ENCODE peak calls at places on chromosomes 16 and 17, in five cellular contexts. P is stomach, O is thoracic aorta, Z is MM.1S, Q is tibial artery. C is an unnamed sample.

GRCh38 chr16:17138801-17139200 is 332.0 kb downstream of the XYLT1 start:
- DNase-seq in Q (no peak), O (no peak), Z (no peak), P (no peak), C (no peak)

GRCh38 chr17:65182233-65182632 is 45.1 kb downstream of the RGS9 start:
- DNase-seq in Q (no peak), O (no peak), P (no peak), Z (no peak), C (no peak)

GRCh38 chr16:76639685-76640289 is 362.6 kb downstream of the CNTNAP4 start:
- DNase-seq in Q (no peak), Z (no peak), O (no peak), P (no peak), C (no peak)

GRCh38 chr16:56269824-56270684 is 78.8 kb downstream of the GNAO1 start:
- DNase-seq in Q (peak; percentile 48), Z (no peak), P (no peak), O (no peak), C (no peak)

GRCh38 chr16:695355-696089 is 5.3 kb upstream of the WDR24 start:
- DNase-seq in Q (no peak), Z (no peak), O (no peak), P (peak; percentile 76), C (peak; percentile 93)

GRCh38 chr17:30222741-30223175 is 12.7 kb downstream of the SLC6A4 start:
- DNase-seq in Q (no peak), Z (no peak), P (no peak), O (no peak), C (no peak)

GRCh38 chr17:59853168-59853918 is 39.4 kb downstream of the TUBD1 start:
- DNase-seq in Z (peak; percentile 86), P (peak; percentile 91), Q (no peak), O (no peak), C (peak; percentile 80)

GRCh38 chr16:84806256-84806889 is 13.4 kb upstream of the CRISPLD2 start:
- DNase-seq in O (no peak), P (peak; percentile 42), Z (no peak), Q (peak; percentile 58), C (no peak)

GRCh38 chr17:82019905-82020873 is 2.5 kb downstream of the CENPX start:
- DNase-seq in O (no peak), Z (peak; percentile 46), Q (no peak), P (peak; percentile 63), C (peak; percentile 65)

GRCh38 chr17:67443931-67444597 is 67.0 kb downstream of the PITPNC1 start:
- DNase-seq in Q (no peak), P (no peak), O (no peak), Z (no peak), C (no peak)

GRCh38 chr17:81599719-81600486 is 37.0 kb downstream of the NPLOC4 start:
- DNase-seq in P (no peak), O (no peak), Z (no peak), Q (no peak), C (no peak)

GRCh38 chr16:16861546-16861945 is 482.6 kb downstream of the NPIPA7 start:
- DNase-seq in Z (peak; percentile 81), Q (no peak), P (peak; percentile 45), O (no peak), C (no peak)

GRCh38 chr17:39643271-39643670 is 6.3 kb downstream of the STARD3 start:
- DNase-seq in Q (no peak), Z (no peak), P (no peak), O (no peak), C (no peak)

GRCh38 chr16:20851601-20852000 is 45.3 kb downstream of the REXO5 start:
- DNase-seq in Z (no peak), O (peak; percentile 59), Q (peak; percentile 90), P (peak; percentile 82), C (peak; percentile 42)

GRCh38 chr17:60600490-60601431 is 768 bp downstream of the PPM1D start:
- DNase-seq in P (peak; percentile 80), Q (peak; percentile 87), Z (peak; percentile 80), O (peak; percentile 25), C (peak; percentile 67)

GRCh38 chr17:41678907-41679739 is 9.6 kb upstream of the EIF1 start:
- DNase-seq in O (no peak), Q (no peak), P (no peak), Z (peak; percentile 87), C (peak; percentile 63)

GRCh38 chr16:24988593-24989338 is 26.4 kb downstream of the ARHGAP17 start:
- DNase-seq in Q (peak; percentile 35), P (peak; percentile 40), O (no peak), Z (peak; percentile 24), C (peak; percentile 80)

GRCh38 chr16:67196881-67197280 is 2.0 kb upstream of the ELMO3 start:
- DNase-seq in Z (no peak), O (no peak), P (no peak), Q (no peak), C (no peak)

GRCh38 chr16:1781758-1782407 is 488 bp downstream of the SPSB3 start:
- DNase-seq in Z (peak; percentile 25), P (no peak), O (no peak), Q (no peak), C (no peak)

GRCh38 chr16:87210949-87211348 is 106.2 kb downstream of the C16orf95 start:
- DNase-seq in P (no peak), O (no peak), Q (no peak), Z (no peak), C (no peak)

GRCh38 chr16:24838554-24839266 is 7.1 kb upstream of the SLC5A11 start:
- DNase-seq in P (no peak), O (peak; percentile 19), Q (peak; percentile 70), Z (no peak), C (no peak)

GRCh38 chr17:39754958-39755549 is 17.3 kb downstream of the GRB7 start:
- DNase-seq in Z (no peak), O (no peak), Q (no peak), P (no peak), C (no peak)

GRCh38 chr16:25868966-25869365 is 177.2 kb downstream of the HS3ST4 start:
- DNase-seq in Q (no peak), Z (no peak), P (no peak), O (no peak), C (no peak)

GRCh38 chr16:6160871-6161270 is 1063.3 kb upstream of the EEF2KMT start:
- DNase-seq in Q (no peak), O (no peak), Z (no peak), P (no peak), C (no peak)

GRCh38 chr16:57863434-57864160 is 61.3 kb upstream of the KIFC3 start:
- DNase-seq in Z (peak; percentile 35), Q (peak; percentile 65), O (peak; percentile 11), P (peak; percentile 71), C (peak; percentile 54)

GRCh38 chr16:23131841-23132576 is 17.2 kb downstream of the USP31 start:
- DNase-seq in Z (no peak), P (no peak), Q (no peak), O (no peak), C (no peak)

GRCh38 chr17:70804161-70804560 is 634.8 kb downstream of the KCNJ2 start:
- DNase-seq in O (no peak), P (no peak), Z (no peak), Q (no peak), C (no peak)

GRCh38 chr17:76562734-76563148 is 22.9 kb downstream of the PRCD start:
- DNase-seq in Q (no peak), Z (no peak), O (no peak), P (no peak), C (no peak)

GRCh38 chr16:105521-105920 is 27.5 kb downstream of the MPG start:
- DNase-seq in O (no peak), Q (no peak), Z (no peak), P (no peak), C (no peak)

GRCh38 chr16:58128721-58129096 is 472 bp downstream of the CFAP20 start:
- DNase-seq in O (no peak), Z (peak; percentile 44), P (no peak), Q (no peak), C (peak; percentile 67)

GRCh38 chr17:14359251-14359939 is 58.5 kb downstream of the HS3ST3B1 start:
- DNase-seq in Q (no peak), P (no peak), O (no peak), Z (no peak), C (no peak)

GRCh38 chr17:31561469-31562412 is 170.3 kb downstream of the RAB11FIP4 start:
- DNase-seq in O (no peak), P (no peak), Z (no peak), Q (no peak), C (no peak)

GRCh38 chr17:17684901-17685774 is 3.9 kb downstream of the RAI1 start:
- DNase-seq in O (no peak), Q (no peak), P (peak; percentile 62), Z (no peak), C (peak; percentile 60)

GRCh38 chr17:71440513-71440912 is 680.3 kb upstream of the SOX9 start:
- DNase-seq in O (no peak), Q (no peak), Z (no peak), P (no peak), C (peak; percentile 20)

GRCh38 chr17:66548158-66548557 is 245.7 kb downstream of the PRKCA start:
- DNase-seq in O (no peak), P (no peak), Z (no peak), Q (no peak), C (no peak)

GRCh38 chr16:14529010-14529669 is 100.9 kb downstream of the PARN start:
- DNase-seq in Q (peak; percentile 63), O (peak; percentile 15), Z (peak; percentile 84), P (peak; percentile 77), C (peak; percentile 75)

DNA sequence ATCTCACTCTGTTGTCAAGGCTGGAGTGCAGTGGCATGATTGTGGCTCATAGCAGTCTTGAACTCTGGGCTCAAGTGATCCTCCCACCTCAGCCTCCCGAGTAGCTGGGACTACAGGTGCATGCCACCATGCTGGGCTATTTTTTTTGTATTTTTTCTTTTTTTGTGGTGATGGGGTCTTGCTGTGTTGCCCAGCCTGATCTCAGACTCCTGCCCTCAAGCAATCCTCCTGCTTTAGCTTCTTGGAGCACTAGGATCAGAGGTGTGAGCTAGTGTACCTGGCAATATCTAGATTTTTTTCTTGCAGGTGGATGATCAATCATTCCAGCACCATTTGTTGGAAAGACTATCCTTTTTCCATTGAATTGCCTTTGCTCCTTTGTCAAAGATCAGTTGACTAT is 52.8 kb upstream of the IL34 start:
- DNase-seq in P (no peak), O (no peak), Z (no peak), Q (no peak), C (no peak)
- H3K4me1 ChIP-seq in P (peaks cover 32% of the 10 kb centered on the region), O (peaks cover 42% of the 10 kb centered on the region), Z (no peaks in the 10 kb centered on the region), Q (peaks cover 44% of the 10 kb centered on the region), C (peaks cover 6% of the 10 kb centered on the region)

GRCh38 chr16:88283596-88283995 is 99.2 kb upstream of the ZNF469 start:
- DNase-seq in Q (no peak), O (no peak), Z (no peak), P (no peak), C (no peak)
- H3K9me3 ChIP-seq in Q (peaks cover 18% of the 10 kb centered on the region), O (no peaks in the 10 kb centered on the region), Z (no peaks in the 10 kb centered on the region), P (peaks cover 18% of the 10 kb centered on the region), C (peaks cover 20% of the 10 kb centered on the region)

DNA sequence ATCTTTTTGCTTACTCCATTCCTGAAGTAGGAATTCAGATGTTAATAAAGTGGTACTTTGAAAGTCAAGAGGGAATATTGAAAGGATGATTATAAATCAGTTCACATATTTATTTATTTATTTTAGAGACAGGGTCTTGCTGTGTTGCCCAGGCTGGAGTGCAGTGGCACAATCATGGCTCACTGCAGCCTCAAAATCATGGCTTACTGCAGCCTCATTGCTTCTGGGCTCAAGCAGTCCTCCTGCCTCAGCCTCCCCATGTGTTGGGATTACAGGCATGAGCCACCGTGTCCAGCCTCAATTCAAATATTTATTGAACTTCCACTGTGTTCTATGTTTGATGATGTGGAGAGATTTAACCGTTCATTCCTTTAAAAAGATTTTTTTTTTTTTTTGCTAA is 6.6 kb downstream of the NDEL1 start:
- DNase-seq in P (no peak), Q (no peak), O (no peak), Z (no peak), C (no peak)
- H3K36me3 ChIP-seq in P (peaks cover 40% of the 10 kb centered on the region), Q (peaks cover 30% of the 10 kb centered on the region), O (peaks cover 30% of the 10 kb centered on the region), Z (peaks cover 9% of the 10 kb centered on the region), C (no peaks in the 10 kb centered on the region)

GRCh38 chr17:55677449-55677848 is 45.2 kb downstream of the TMEM100 start:
- DNase-seq in O (no peak), Z (no peak), Q (no peak), P (no peak), C (no peak)
- H3K4me1 ChIP-seq in O (no peaks in the 10 kb centered on the region), Z (no peaks in the 10 kb centered on the region), Q (no peaks in the 10 kb centered on the region), P (peaks cover 3% of the 10 kb centered on the region), C (no peaks in the 10 kb centered on the region)